ENCODE peak calls at places on chromosomes 3 and 15, in five cellular contexts. Z, C, U, G and A are unnamed samples.
A peak's percentile ranks its signal among the peaks of the same experiment; 100 is the strongest.

GRCh38 chr3:137360531-137361201 is 402.9 kb downstream of the IL20RB start:
- DNase-seq in G (no peak), U (no peak), C (no peak), Z (no peak), A (no peak)

GRCh38 chr15:65067645-65068416 is at the start of gene RASL12:
- DNase-seq in G (no peak), C (no peak), Z (no peak), U (no peak), A (peak; percentile 71)

GRCh38 chr3:46690798-46691197 is 2.7 kb downstream of the ALS2CL start:
- DNase-seq in C (no peak), G (no peak), U (no peak), Z (no peak), A (no peak)

GRCh38 chr3:152400912-152401311 is 132.2 kb downstream of the MBNL1 start:
- DNase-seq in C (no peak), G (no peak), Z (no peak), U (no peak), A (no peak)

GRCh38 chr3:56839784-56840724 is 38.3 kb upstream of the ARHGEF3 start:
- DNase-seq in Z (no peak), G (no peak), C (no peak), U (no peak), A (no peak)

GRCh38 chr15:90414408-90415028 is 26.5 kb downstream of the IQGAP1 start:
- DNase-seq in Z (no peak), U (no peak), C (no peak), G (no peak), A (no peak)

GRCh38 chr3:36815375-36815774 is 51.0 kb upstream of the DCLK3 start:
- DNase-seq in G (no peak), U (no peak), C (no peak), Z (no peak), A (no peak)

GRCh38 chr3:141625506-141625905 is 112.6 kb upstream of the RNF7 start:
- DNase-seq in U (no peak), G (no peak), Z (no peak), C (no peak), A (no peak)

GRCh38 chr15:76866716-76867321 is 38.3 kb downstream of the SCAPER start:
- DNase-seq in Z (peak; percentile 61), C (peak; percentile 18), U (no peak), G (no peak), A (peak; percentile 25)

GRCh38 chr3:72151465-72152238 is 366.7 kb upstream of the PROK2 start:
- DNase-seq in U (no peak), G (no peak), Z (no peak), C (no peak), A (no peak)

GRCh38 chr3:28901029-28901428 is 379.8 kb upstream of the RBMS3 start:
- DNase-seq in Z (no peak), U (no peak), G (no peak), C (no peak), A (no peak)

GRCh38 chr15:49135893-49136292 is 19.5 kb downstream of the COPS2 start:
- DNase-seq in C (no peak), Z (no peak), G (no peak), U (no peak), A (no peak)

GRCh38 chr3:190356246-190356645 is 31.7 kb upstream of the CLDN16 start:
- DNase-seq in U (no peak), C (no peak), Z (no peak), G (no peak), A (no peak)

GRCh38 chr3:142998439-142998838 is 2.9 kb upstream of the U2SURP start:
- DNase-seq in U (no peak), G (no peak), Z (no peak), C (no peak), A (no peak)

GRCh38 chr3:13709706-13710105 is 160.8 kb downstream of the FBLN2 start:
- DNase-seq in C (no peak), Z (no peak), U (no peak), G (peak; percentile 50), A (no peak)

GRCh38 chr3:52820741-52821140 is 9.7 kb downstream of the ITIH4 start:
- DNase-seq in Z (peak; percentile 42), U (no peak), G (no peak), C (no peak), A (peak; percentile 36)

GRCh38 chr15:30023798-30024295 is 58.9 kb upstream of the GOLGA8J start:
- DNase-seq in G (no peak), U (no peak), Z (no peak), C (no peak), A (no peak)

GRCh38 chr15:71752604-71753289 is 57.6 kb upstream of the NR2E3 start:
- DNase-seq in C (no peak), G (no peak), U (no peak), Z (peak; percentile 56), A (no peak)

GRCh38 chr3:53202331-53203015 is 41.5 kb downstream of the PRKCD start:
- DNase-seq in G (no peak), C (no peak), U (no peak), Z (no peak), A (no peak)

GRCh38 chr3:127102587-127102986 is 90.3 kb upstream of the PRR23E start:
- DNase-seq in Z (no peak), U (no peak), G (no peak), C (no peak), A (no peak)